ENCODE peak calls at places on chromosomes 4 and X, in ten cellular contexts. One of them, this sample, is unnamed.

GRCh38 chr4:99642725-99643489 is 14.7 kb downstream of the C4orf54 start:
- DNase-seq in HCT116: no peak
- DNase-seq in gastrocnemius medialis: peak; percentile 85
- DNase-seq in thyroid gland: peak; percentile 11
- DNase-seq in breast epithelium: no peak
- DNase-seq in lower leg skin: no peak
- DNase-seq in uterus: no peak
- DNase-seq in Peyer's patch: no peak
- DNase-seq in heart left ventricle: peak; percentile 74
- DNase-seq in H54: no peak
- DNase-seq in this sample: no peak

GRCh38 chr4:566508-567295 is 9.4 kb downstream of the TMEM271 start:
- DNase-seq in breast epithelium: no peak
- DNase-seq in lower leg skin: no peak
- DNase-seq in HCT116: no peak
- DNase-seq in Peyer's patch: no peak
- DNase-seq in heart left ventricle: no peak
- DNase-seq in thyroid gland: no peak
- DNase-seq in gastrocnemius medialis: no peak
- DNase-seq in H54: no peak
- DNase-seq in uterus: no peak
- DNase-seq in this sample: peak; percentile 8

GRCh38 chr4:150570862-150571261 is 11.1 kb upstream of the MAB21L2 start:
- DNase-seq in HCT116: no peak
- DNase-seq in thyroid gland: no peak
- DNase-seq in H54: no peak
- DNase-seq in breast epithelium: no peak
- DNase-seq in lower leg skin: no peak
- DNase-seq in gastrocnemius medialis: no peak
- DNase-seq in uterus: no peak
- DNase-seq in Peyer's patch: no peak
- DNase-seq in heart left ventricle: no peak
- DNase-seq in this sample: no peak

GRCh38 chrX:22165732-22166457 is 106.8 kb upstream of the CBLL2 start:
- DNase-seq in heart left ventricle: no peak
- DNase-seq in uterus: no peak
- DNase-seq in gastrocnemius medialis: no peak
- DNase-seq in thyroid gland: no peak
- DNase-seq in H54: no peak
- DNase-seq in lower leg skin: no peak
- DNase-seq in HCT116: no peak
- DNase-seq in breast epithelium: no peak
- DNase-seq in Peyer's patch: no peak
- DNase-seq in this sample: no peak

GRCh38 chr4:67087897-67088296 is 457.4 kb downstream of the CENPC start:
- DNase-seq in HCT116: peak; percentile 1
- DNase-seq in H54: peak; percentile 1
- DNase-seq in breast epithelium: no peak
- DNase-seq in heart left ventricle: no peak
- DNase-seq in lower leg skin: peak; percentile 49
- DNase-seq in Peyer's patch: no peak
- DNase-seq in uterus: no peak
- DNase-seq in thyroid gland: no peak
- DNase-seq in gastrocnemius medialis: no peak
- DNase-seq in this sample: peak; percentile 62

GRCh38 chrX:139091086-139091485 is 379.6 kb upstream of the FGF13 start:
- DNase-seq in breast epithelium: no peak
- DNase-seq in Peyer's patch: no peak
- DNase-seq in thyroid gland: no peak
- DNase-seq in HCT116: no peak
- DNase-seq in lower leg skin: no peak
- DNase-seq in H54: no peak
- DNase-seq in uterus: no peak
- DNase-seq in heart left ventricle: no peak
- DNase-seq in gastrocnemius medialis: no peak
- DNase-seq in this sample: no peak

GRCh38 chr4:138843611-138844010 is 172.0 kb upstream of the NOCT start:
- DNase-seq in lower leg skin: no peak
- DNase-seq in Peyer's patch: no peak
- DNase-seq in uterus: no peak
- DNase-seq in thyroid gland: no peak
- DNase-seq in H54: no peak
- DNase-seq in breast epithelium: no peak
- DNase-seq in heart left ventricle: no peak
- DNase-seq in gastrocnemius medialis: no peak
- DNase-seq in HCT116: no peak
- DNase-seq in this sample: no peak

GRCh38 chr4:81095411-81095810 is 64.9 kb downstream of the BMP3 start:
- DNase-seq in gastrocnemius medialis: no peak
- DNase-seq in H54: no peak
- DNase-seq in uterus: no peak
- DNase-seq in breast epithelium: no peak
- DNase-seq in thyroid gland: no peak
- DNase-seq in Peyer's patch: no peak
- DNase-seq in lower leg skin: no peak
- DNase-seq in heart left ventricle: no peak
- DNase-seq in HCT116: no peak
- DNase-seq in this sample: no peak

GRCh38 chrX:131987252-131987651 is 35.9 kb upstream of the STK26 start:
- DNase-seq in uterus: no peak
- DNase-seq in lower leg skin: no peak
- DNase-seq in gastrocnemius medialis: no peak
- DNase-seq in breast epithelium: no peak
- DNase-seq in H54: no peak
- DNase-seq in thyroid gland: no peak
- DNase-seq in HCT116: no peak
- DNase-seq in Peyer's patch: no peak
- DNase-seq in heart left ventricle: no peak
- DNase-seq in this sample: peak; percentile 16

GRCh38 chr4:4990857-4991540 is 28.3 kb downstream of the CYTL1 start:
- DNase-seq in heart left ventricle: peak; percentile 62
- DNase-seq in thyroid gland: peak; percentile 38
- DNase-seq in H54: peak; percentile 72
- DNase-seq in HCT116: peak; percentile 28
- DNase-seq in gastrocnemius medialis: peak; percentile 16
- DNase-seq in breast epithelium: no peak
- DNase-seq in Peyer's patch: no peak
- DNase-seq in lower leg skin: peak; percentile 71
- DNase-seq in uterus: peak; percentile 91
- DNase-seq in this sample: no peak

GRCh38 chr4:151865327-151865726 is 104.5 kb upstream of the GATB start:
- DNase-seq in thyroid gland: peak; percentile 23
- DNase-seq in breast epithelium: peak; percentile 21
- DNase-seq in HCT116: no peak
- DNase-seq in gastrocnemius medialis: peak; percentile 26
- DNase-seq in Peyer's patch: no peak
- DNase-seq in uterus: peak; percentile 20
- DNase-seq in heart left ventricle: peak; percentile 60
- DNase-seq in H54: no peak
- DNase-seq in lower leg skin: peak; percentile 65
- DNase-seq in this sample: no peak

GRCh38 chrX:45622538-45622937 is 421.9 kb upstream of the DIPK2B start:
- DNase-seq in thyroid gland: no peak
- DNase-seq in uterus: no peak
- DNase-seq in heart left ventricle: no peak
- DNase-seq in H54: no peak
- DNase-seq in gastrocnemius medialis: no peak
- DNase-seq in Peyer's patch: no peak
- DNase-seq in HCT116: no peak
- DNase-seq in breast epithelium: no peak
- DNase-seq in lower leg skin: no peak
- DNase-seq in this sample: no peak

GRCh38 chr4:122050836-122051235 is 99.0 kb upstream of the TRPC3 start:
- DNase-seq in HCT116: no peak
- DNase-seq in uterus: no peak
- DNase-seq in heart left ventricle: no peak
- DNase-seq in Peyer's patch: no peak
- DNase-seq in lower leg skin: no peak
- DNase-seq in gastrocnemius medialis: no peak
- DNase-seq in H54: no peak
- DNase-seq in breast epithelium: no peak
- DNase-seq in thyroid gland: no peak
- DNase-seq in this sample: no peak

GRCh38 chrX:23890933-23891332 is 16.8 kb downstream of the APOO start:
- DNase-seq in HCT116: no peak
- DNase-seq in lower leg skin: no peak
- DNase-seq in uterus: no peak
- DNase-seq in breast epithelium: no peak
- DNase-seq in heart left ventricle: no peak
- DNase-seq in thyroid gland: no peak
- DNase-seq in H54: no peak
- DNase-seq in gastrocnemius medialis: no peak
- DNase-seq in Peyer's patch: no peak
- DNase-seq in this sample: no peak

GRCh38 chrX:18983711-18984380 is at the start of gene PHKA2:
- DNase-seq in breast epithelium: peak; percentile 20
- DNase-seq in heart left ventricle: peak; percentile 54
- DNase-seq in uterus: peak; percentile 37
- DNase-seq in HCT116: no peak
- DNase-seq in lower leg skin: peak; percentile 14
- DNase-seq in H54: peak; percentile 9
- DNase-seq in gastrocnemius medialis: peak; percentile 4
- DNase-seq in thyroid gland: peak; percentile 54
- DNase-seq in Peyer's patch: peak; percentile 78
- DNase-seq in this sample: no peak

GRCh38 chr4:1703880-1704279 is 8.2 kb downstream of the SLBP start:
- DNase-seq in thyroid gland: no peak
- DNase-seq in H54: no peak
- DNase-seq in lower leg skin: no peak
- DNase-seq in uterus: no peak
- DNase-seq in breast epithelium: no peak
- DNase-seq in heart left ventricle: no peak
- DNase-seq in HCT116: no peak
- DNase-seq in Peyer's patch: no peak
- DNase-seq in gastrocnemius medialis: no peak
- DNase-seq in this sample: no peak

GRCh38 chr4:7844247-7844991 is 95.2 kb downstream of the AFAP1 start:
- DNase-seq in uterus: peak; percentile 82
- DNase-seq in heart left ventricle: peak; percentile 72
- DNase-seq in breast epithelium: no peak
- DNase-seq in thyroid gland: peak; percentile 81
- DNase-seq in lower leg skin: peak; percentile 67
- DNase-seq in gastrocnemius medialis: peak; percentile 41
- DNase-seq in Peyer's patch: peak; percentile 78
- DNase-seq in HCT116: peak; percentile 70
- DNase-seq in H54: no peak
- DNase-seq in this sample: peak; percentile 70
- TF ChIP-seq POLR2A in uterus: no peak
- TF ChIP-seq POLR2A in heart left ventricle: no peak
- TF ChIP-seq POLR2A in breast epithelium: no peak
- TF ChIP-seq POLR2A in thyroid gland: no peak
- TF ChIP-seq POLR2A in lower leg skin: no peak
- TF ChIP-seq POLR2A in gastrocnemius medialis: no peak
- TF ChIP-seq POLR2A in Peyer's patch: no peak
- TF ChIP-seq POLR2A in HCT116: no peak
- TF ChIP-seq POLR2A in H54: no peak
- TF ChIP-seq POLR2A in this sample: no peak

DNA sequence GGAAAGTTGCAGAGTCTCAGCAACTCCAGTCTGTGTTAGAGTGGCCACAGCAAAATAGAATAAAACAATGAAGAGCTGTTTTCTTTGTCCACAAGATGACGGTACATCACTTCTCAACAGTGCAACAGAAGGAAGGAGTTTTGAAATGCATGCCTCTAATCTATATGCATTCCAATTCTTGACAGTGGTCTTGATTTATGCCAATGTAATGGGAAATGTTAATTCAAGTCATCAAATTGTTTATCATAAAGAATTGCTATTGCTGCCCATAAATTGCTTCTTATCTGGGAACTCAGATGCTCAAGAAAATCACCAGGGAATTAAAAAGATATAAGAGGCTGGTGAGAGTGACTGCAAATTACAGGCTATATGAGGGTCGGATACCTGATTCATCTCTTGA is 195.5 kb upstream of the PRPS2 start:
- DNase-seq in HCT116: no peak
- DNase-seq in breast epithelium: no peak
- DNase-seq in heart left ventricle: no peak
- DNase-seq in Peyer's patch: no peak
- DNase-seq in uterus: no peak
- DNase-seq in lower leg skin: no peak
- DNase-seq in H54: no peak
- DNase-seq in gastrocnemius medialis: no peak
- DNase-seq in thyroid gland: no peak
- DNase-seq in this sample: no peak
- TF ChIP-seq POLR2A in HCT116: no peak
- TF ChIP-seq POLR2A in breast epithelium: no peak
- TF ChIP-seq POLR2A in heart left ventricle: no peak
- TF ChIP-seq POLR2A in Peyer's patch: no peak
- TF ChIP-seq POLR2A in uterus: no peak
- TF ChIP-seq POLR2A in lower leg skin: no peak
- TF ChIP-seq POLR2A in H54: no peak
- TF ChIP-seq POLR2A in gastrocnemius medialis: no peak
- TF ChIP-seq POLR2A in thyroid gland: no peak
- TF ChIP-seq POLR2A in this sample: no peak

GRCh38 chr4:10811992-10812391 is 127.4 kb upstream of the CLNK start:
- DNase-seq in lower leg skin: no peak
- DNase-seq in HCT116: no peak
- DNase-seq in breast epithelium: no peak
- DNase-seq in thyroid gland: no peak
- DNase-seq in gastrocnemius medialis: no peak
- DNase-seq in Peyer's patch: no peak
- DNase-seq in H54: no peak
- DNase-seq in heart left ventricle: no peak
- DNase-seq in uterus: no peak
- DNase-seq in this sample: no peak
- TF ChIP-seq POLR2A in lower leg skin: no peak
- TF ChIP-seq POLR2A in HCT116: no peak
- TF ChIP-seq POLR2A in breast epithelium: no peak
- TF ChIP-seq POLR2A in thyroid gland: no peak
- TF ChIP-seq POLR2A in gastrocnemius medialis: no peak
- TF ChIP-seq POLR2A in Peyer's patch: no peak
- TF ChIP-seq POLR2A in H54: no peak
- TF ChIP-seq POLR2A in heart left ventricle: no peak
- TF ChIP-seq POLR2A in uterus: no peak
- TF ChIP-seq POLR2A in this sample: no peak

DNA sequence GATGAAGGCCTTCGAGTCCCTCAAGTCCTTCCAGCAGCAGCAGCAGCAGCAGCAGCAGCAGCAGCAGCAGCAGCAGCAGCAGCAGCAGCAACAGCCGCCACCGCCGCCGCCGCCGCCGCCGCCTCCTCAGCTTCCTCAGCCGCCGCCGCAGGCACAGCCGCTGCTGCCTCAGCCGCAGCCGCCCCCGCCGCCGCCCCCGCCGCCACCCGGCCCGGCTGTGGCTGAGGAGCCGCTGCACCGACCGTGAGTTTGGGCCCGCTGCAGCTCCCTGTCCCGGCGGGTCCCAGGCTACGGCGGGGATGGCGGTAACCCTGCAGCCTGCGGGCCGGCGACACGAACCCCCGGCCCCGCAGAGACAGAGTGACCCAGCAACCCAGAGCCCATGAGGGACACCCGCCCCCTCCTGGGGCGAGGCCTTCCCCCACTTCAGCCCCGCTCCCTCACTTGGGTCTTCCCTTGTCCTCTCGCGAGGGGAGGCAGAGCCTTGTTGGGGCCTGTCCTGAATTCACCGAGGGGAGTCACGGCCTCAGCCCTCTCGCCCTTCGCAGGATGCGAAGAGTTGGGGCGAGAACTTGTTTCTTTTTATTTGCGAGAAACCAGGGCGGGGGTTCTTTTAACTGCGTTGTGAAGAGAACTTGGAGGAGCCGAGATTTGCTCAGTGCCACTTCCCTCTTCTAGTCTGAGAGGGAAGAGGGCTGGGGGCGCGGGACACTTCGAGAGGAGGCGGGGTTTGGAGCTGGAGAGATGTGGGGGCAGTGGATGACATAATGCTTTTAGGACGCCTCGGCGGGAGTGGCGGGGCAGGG is 568 bp downstream of the HTT start:
- DNase-seq in breast epithelium: peak; percentile 65
- DNase-seq in Peyer's patch: peak; percentile 76
- DNase-seq in heart left ventricle: peak; percentile 65
- DNase-seq in H54: peak; percentile 24
- DNase-seq in uterus: peak; percentile 54
- DNase-seq in gastrocnemius medialis: no peak
- DNase-seq in thyroid gland: peak; percentile 76
- DNase-seq in lower leg skin: peak; percentile 43
- DNase-seq in HCT116: peak; percentile 27
- DNase-seq in this sample: peak; percentile 72
- TF ChIP-seq POLR2A in breast epithelium: no peak
- TF ChIP-seq POLR2A in Peyer's patch: no peak
- TF ChIP-seq POLR2A in heart left ventricle: no peak
- TF ChIP-seq POLR2A in H54: no peak
- TF ChIP-seq POLR2A in uterus: no peak
- TF ChIP-seq POLR2A in gastrocnemius medialis: no peak
- TF ChIP-seq POLR2A in thyroid gland: no peak
- TF ChIP-seq POLR2A in lower leg skin: no peak
- TF ChIP-seq POLR2A in HCT116: no peak
- TF ChIP-seq POLR2A in this sample: no peak

This sample was measured in erythroblast.